ENCODE peak calls at places on chromosomes 1 and 21, in four cellular contexts. A, Z, W and O are unnamed samples.

GRCh38 chr1:183278736-183279591 is 92.9 kb downstream of the LAMC2 start:
- DNase-seq in A (peak), Z (no peak), W (no peak), O (no peak)

GRCh38 chr1:10733967-10734366 is 62.5 kb downstream of the CASZ1 start:
- DNase-seq in Z (no peak), A (no peak), W (no peak), O (no peak)

GRCh38 chr1:21491483-21492170 is 17.6 kb upstream of the ALPL start:
- DNase-seq in A (no peak), W (no peak), Z (no peak), O (no peak)

GRCh38 chr1:117120774-117121588 is 568 bp downstream of the TRIM45 start:
- DNase-seq in A (no peak), Z (no peak), W (no peak), O (peak)

GRCh38 chr1:95117207-95118018 is at the start of gene TLCD4:
- DNase-seq in A (no peak), W (peak), Z (no peak), O (peak)

GRCh38 chr21:27362249-27362648 is 395.4 kb upstream of the ADAMTS5 start:
- DNase-seq in Z (no peak), A (no peak), W (no peak), O (no peak)

GRCh38 chr1:2610036-2610720 is 22.6 kb downstream of the MMEL1 start:
- DNase-seq in Z (no peak), A (no peak), W (no peak), O (no peak)

GRCh38 chr1:58779837-58780585 is 3.8 kb downstream of the JUN start:
- DNase-seq in Z (no peak), W (peak), A (no peak), O (peak)

GRCh38 chr1:68346192-68346808 is 103.5 kb downstream of the RPE65 start:
- DNase-seq in Z (no peak), A (no peak), W (no peak), O (no peak)

GRCh38 chr1:207579436-207579799 is 65.5 kb upstream of the CR1L start:
- DNase-seq in A (peak), Z (peak), W (no peak), O (peak)

GRCh38 chr1:24191860-24192259 is 4.8 kb upstream of the IFNLR1 start:
- DNase-seq in Z (no peak), W (no peak), A (no peak), O (peak)

GRCh38 chr1:205523891-205524793 is 19.7 kb downstream of the CDK18 start:
- DNase-seq in W (peak), Z (peak), A (peak), O (peak)

GRCh38 chr1:67749844-67750689 is 65.1 kb downstream of the GADD45A start:
- DNase-seq in Z (no peak), A (peak), W (no peak), O (peak)

GRCh38 chr1:174217787-174218574 is 58.7 kb downstream of the RABGAP1L start:
- DNase-seq in A (no peak), Z (no peak), W (no peak), O (peak)

GRCh38 chr21:39136711-39137110 is 46.5 kb downstream of the PSMG1 start:
- DNase-seq in Z (no peak), W (no peak), A (no peak), O (peak)

GRCh38 chr1:12184008-12184681 is 17.4 kb downstream of the TNFRSF1B start:
- DNase-seq in A (peak), W (peak), Z (peak), O (no peak)

GRCh38 chr1:54124472-54124871 is 28.3 kb downstream of the CDCP2 start:
- DNase-seq in Z (no peak), W (no peak), A (no peak), O (no peak)

GRCh38 chr1:145961425-145962156 is 2.8 kb downstream of the ANKRD34A start:
- DNase-seq in Z (no peak), W (peak), A (no peak), O (no peak)

GRCh38 chr1:186454996-186455395 is 5.9 kb downstream of the PDC start:
- DNase-seq in A (no peak), W (no peak), Z (no peak), O (no peak)

GRCh38 chr1:43586136-43586726 is 55.5 kb downstream of the PTPRF start:
- DNase-seq in A (no peak), W (no peak), Z (no peak), O (no peak)

GRCh38 chr1:118984086-118984989 is 3.8 kb downstream of the TBX15 start:
- DNase-seq in A (peak), W (no peak), Z (no peak), O (no peak)

GRCh38 chr1:28560886-28561285 is 8.0 kb downstream of the TRNAU1AP start:
- DNase-seq in A (no peak), Z (no peak), W (no peak), O (no peak)

GRCh38 chr1:19744335-19744743 is 55.4 kb downstream of the TMCO4 start:
- DNase-seq in W (no peak), Z (no peak), A (no peak), O (no peak)

GRCh38 chr1:4375812-4376211 is 278.6 kb upstream of the AJAP1 start:
- DNase-seq in A (no peak), Z (no peak), W (no peak), O (peak)

GRCh38 chr1:70528591-70529333 is 117.7 kb downstream of the CTH start:
- DNase-seq in A (no peak), Z (no peak), W (peak), O (no peak)

GRCh38 chr1:8247821-8248436 is 70.0 kb upstream of the SLC45A1 start:
- DNase-seq in A (no peak), Z (no peak), W (no peak), O (no peak)

GRCh38 chr1:183090386-183091006 is 67.3 kb downstream of the LAMC1 start:
- DNase-seq in W (peak), Z (no peak), A (no peak), O (no peak)

GRCh38 chr1:180893614-180894013 is 19.1 kb upstream of the KIAA1614 start:
- DNase-seq in W (no peak), Z (no peak), A (no peak), O (no peak)

GRCh38 chr1:24713176-24713575 is 32.1 kb upstream of the CLIC4 start:
- DNase-seq in A (no peak), Z (no peak), W (no peak), O (peak)

GRCh38 chr1:214471458-214471857 is 79.9 kb downstream of the PTPN14 start:
- DNase-seq in A (no peak), Z (no peak), W (no peak), O (peak)

GRCh38 chr1:212691561-212692071 is 8.0 kb downstream of the BATF3 start:
- DNase-seq in A (no peak), W (no peak), Z (no peak), O (no peak)

GRCh38 chr1:59900640-59901039 is 25.9 kb downstream of the CYP2J2 start:
- DNase-seq in W (no peak), A (no peak), Z (no peak), O (no peak)

GRCh38 chr1:244286341-244286740 is 165.4 kb downstream of the ADSS2 start:
- DNase-seq in Z (no peak), W (no peak), A (no peak), O (no peak)

GRCh38 chr1:39898648-39899603 is 2.8 kb downstream of the MYCL start:
- DNase-seq in Z (peak), W (no peak), A (no peak), O (no peak)

GRCh38 chr1:238653693-238654321 is 732.6 kb upstream of the CHRM3 start:
- DNase-seq in W (no peak), Z (no peak), A (no peak), O (peak)

GRCh38 chr1:19682257-19682656 is 17.6 kb downstream of the HTR6 start:
- DNase-seq in W (no peak), A (peak), Z (no peak), O (no peak)

GRCh38 chr1:235642943-235643371 is 6.6 kb downstream of the GNG4 start:
- DNase-seq in A (no peak), Z (no peak), W (no peak), O (no peak)

GRCh38 chr1:223717695-223718363 is 5.5 kb downstream of the CAPN2 start:
- DNase-seq in W (no peak), Z (no peak), A (no peak), O (peak)

GRCh38 chr1:196454792-196455191 is 153.4 kb downstream of the KCNT2 start:
- DNase-seq in W (no peak), A (no peak), Z (no peak), O (no peak)

GRCh38 chr21:39319251-39319756 is 5.9 kb upstream of the BRWD1 start:
- DNase-seq in Z (no peak), A (peak), W (no peak), O (no peak)